ENCODE peak calls at places on chromosomes 12 and 14, in eight cellular contexts. O is GM12878, T is H7, W is left ventricle myocardium inferior, U is esophagus muscularis mucosa, M is A549, S is cardiac muscle cell, K is GM23248. J is an unnamed sample.

GRCh38 chr14:95679995-95680735 is 6.1 kb upstream of the TCL1B start:
- DNase-seq in O (no peak), T (peak), W (no peak), U (no peak), M (peak), S (peak), K (no peak), J (no peak)

GRCh38 chr12:69136931-69137613 is 102.3 kb upstream of the CPSF6 start:
- DNase-seq in O (no peak), T (no peak), W (no peak), U (peak), M (no peak), S (no peak), K (peak), J (no peak)

GRCh38 chr14:52275372-52275771 is 7.9 kb downstream of the PTGDR start:
- DNase-seq in O (no peak), T (no peak), W (no peak), U (no peak), M (no peak), S (no peak), K (no peak), J (no peak)

GRCh38 chr12:30457621-30458289 is 237.9 kb downstream of the IPO8 start:
- DNase-seq in O (no peak), T (peak), W (no peak), U (no peak), M (peak), S (peak), K (peak), J (peak)

GRCh38 chr12:80045594-80045993 is 53.7 kb upstream of the OTOGL start:
- DNase-seq in O (no peak), T (no peak), W (no peak), U (no peak), M (no peak), S (no peak), K (peak), J (peak)

GRCh38 chr12:126534495-126534894 is 1469.3 kb downstream of the AACS start:
- DNase-seq in O (no peak), T (no peak), W (no peak), U (no peak), M (no peak), S (no peak), K (no peak), J (no peak)

GRCh38 chr14:60092516-60092915 is 793 bp downstream of the PCNX4 start:
- DNase-seq in O (no peak), T (no peak), W (no peak), U (no peak), M (peak), S (peak), K (peak), J (peak)

GRCh38 chr12:117158911-117159310 is 31.4 kb downstream of the FBXO21 start:
- DNase-seq in O (no peak), T (no peak), W (no peak), U (no peak), M (peak), S (no peak), K (no peak), J (no peak)

GRCh38 chr12:50955288-50955687 is 2.9 kb downstream of the HIGD1C start:
- DNase-seq in O (no peak), T (no peak), W (no peak), U (no peak), M (no peak), S (no peak), K (no peak), J (no peak)

GRCh38 chr12:3204716-3205617 is 127.8 kb downstream of the TSPAN9 start:
- DNase-seq in O (no peak), T (no peak), W (no peak), U (no peak), M (no peak), S (no peak), K (no peak), J (no peak)

GRCh38 chr14:85142982-85143381 is 387.0 kb upstream of the FLRT2 start:
- DNase-seq in O (no peak), T (no peak), W (no peak), U (no peak), M (no peak), S (no peak), K (no peak), J (no peak)

GRCh38 chr14:54189358-54190354 is 207.2 kb upstream of the CDKN3 start:
- DNase-seq in O (no peak), T (no peak), W (no peak), U (no peak), M (peak), S (no peak), K (peak), J (peak)

GRCh38 chr14:77556946-77557345 is 58.3 kb upstream of the ISM2 start:
- DNase-seq in O (no peak), T (no peak), W (no peak), U (no peak), M (no peak), S (no peak), K (no peak), J (no peak)

GRCh38 chr14:100271247-100271939 is 32.4 kb downstream of the YY1 start:
- DNase-seq in O (no peak), T (no peak), W (no peak), U (no peak), M (peak), S (no peak), K (peak), J (peak)

GRCh38 chr14:59280961-59281360 is 92.5 kb downstream of the DAAM1 start:
- DNase-seq in O (no peak), T (no peak), W (no peak), U (no peak), M (no peak), S (no peak), K (no peak), J (no peak)

GRCh38 chr12:80230068-80230467 is 130.7 kb downstream of the OTOGL start:
- DNase-seq in O (no peak), T (peak), W (no peak), U (no peak), M (no peak), S (peak), K (no peak), J (no peak)

GRCh38 chr14:105437723-105438500 is 18.3 kb downstream of the MTA1 start:
- DNase-seq in O (no peak), T (no peak), W (no peak), U (no peak), M (no peak), S (no peak), K (no peak), J (no peak)

GRCh38 chr12:121711925-121712461 is 559 bp upstream of the TMEM120B start:
- DNase-seq in O (no peak), T (no peak), W (peak), U (no peak), M (peak), S (peak), K (peak), J (peak)

GRCh38 chr14:90608281-90608680 is 207.9 kb downstream of the TTC7B start:
- DNase-seq in O (no peak), T (no peak), W (no peak), U (no peak), M (no peak), S (no peak), K (no peak), J (no peak)

GRCh38 chr12:111287125-111287900 is 81.6 kb downstream of the PHETA1 start:
- DNase-seq in O (no peak), T (no peak), W (no peak), U (no peak), M (no peak), S (no peak), K (no peak), J (no peak)

GRCh38 chr12:92030618-92031017 is 115.0 kb downstream of the BTG1 start:
- DNase-seq in O (peak), T (no peak), W (no peak), U (no peak), M (no peak), S (no peak), K (no peak), J (peak)

GRCh38 chr12:51678086-51678724 is 87.2 kb downstream of the SCN8A start:
- DNase-seq in O (no peak), T (peak), W (no peak), U (no peak), M (peak), S (peak), K (peak), J (peak)

GRCh38 chr12:105226219-105226618 is 9.8 kb downstream of the APPL2 start:
- DNase-seq in O (no peak), T (no peak), W (peak), U (no peak), M (no peak), S (no peak), K (peak), J (peak)

GRCh38 chr14:91875515-91876286 is 8.4 kb upstream of the TC2N start:
- DNase-seq in O (no peak), T (no peak), W (no peak), U (no peak), M (no peak), S (no peak), K (no peak), J (no peak)

GRCh38 chr14:97618401-97618800 is 821.2 kb downstream of the VRK1 start:
- DNase-seq in O (no peak), T (no peak), W (no peak), U (no peak), M (no peak), S (no peak), K (no peak), J (no peak)

GRCh38 chr12:121712462-121713256 is at the start of gene TMEM120B:
- DNase-seq in O (no peak), T (peak), W (peak), U (peak), M (peak), S (peak), K (peak), J (peak)

GRCh38 chr14:58430156-58430555 is 2.6 kb downstream of the KIAA0586 start:
- DNase-seq in O (no peak), T (no peak), W (no peak), U (no peak), M (no peak), S (no peak), K (peak), J (peak)

GRCh38 chr14:20606190-20606901 is 15.2 kb upstream of the RNASE12 start:
- DNase-seq in O (no peak), T (peak), W (no peak), U (no peak), M (peak), S (peak), K (peak), J (peak)

GRCh38 chr14:90500665-90501370 is 104.0 kb downstream of the CALM1 start:
- DNase-seq in O (no peak), T (peak), W (no peak), U (no peak), M (no peak), S (peak), K (no peak), J (no peak)

GRCh38 chr12:4106617-4107016 is 166.9 kb upstream of the CCND2 start:
- DNase-seq in O (no peak), T (no peak), W (no peak), U (no peak), M (no peak), S (no peak), K (no peak), J (no peak)

DNA sequence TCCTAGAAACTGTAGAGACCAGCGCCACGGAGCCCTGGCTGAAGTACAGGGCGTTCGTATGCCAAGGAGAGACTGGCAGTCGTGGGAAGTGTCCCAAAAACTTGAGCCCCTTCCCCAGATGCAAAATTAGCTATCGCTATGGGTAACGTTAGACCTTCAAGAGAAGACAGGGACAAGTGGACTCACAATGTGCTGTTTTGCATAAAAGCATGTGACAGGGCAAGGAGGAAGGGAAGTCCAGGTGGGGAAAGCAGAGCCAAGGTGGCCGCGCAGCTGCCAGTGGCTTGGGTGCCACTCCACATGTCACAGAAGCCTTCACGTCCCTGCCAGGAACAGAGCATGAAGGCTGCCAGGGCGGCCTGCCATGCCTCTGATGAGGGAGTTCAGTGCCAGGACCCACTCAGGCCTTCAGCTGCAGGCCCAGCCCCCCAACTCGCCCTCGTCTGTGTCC is 61.2 kb upstream of the DYNC1H1 start:
- DNase-seq in O (no peak), T (no peak), W (peak), U (no peak), M (no peak), S (no peak), K (no peak), J (no peak)
- H3K4me3 ChIP-seq in O (no peak), T (no peak), W (no peak), U (no peak), M (no peak), S (no peak), K (no peak), J (no peak)

GRCh38 chr12:77231548-77231947 is 166.2 kb upstream of the E2F7 start:
- DNase-seq in O (no peak), T (no peak), W (peak), U (no peak), M (no peak), S (no peak), K (peak), J (peak)
- H3K4me3 ChIP-seq in O (no peak), T (no peak), W (no peak), U (peak), M (no peak), S (no peak), K (peak), J (no peak)

GRCh38 chr12:108854055-108854452 is 3.3 kb downstream of the SSH1 start:
- DNase-seq in O (peak), T (peak), W (no peak), U (no peak), M (peak), S (no peak), K (peak), J (peak)
- H3K4me3 ChIP-seq in O (peak), T (no peak), W (peak), U (peak), M (no peak), S (no peak), K (peak), J (no peak)

DNA sequence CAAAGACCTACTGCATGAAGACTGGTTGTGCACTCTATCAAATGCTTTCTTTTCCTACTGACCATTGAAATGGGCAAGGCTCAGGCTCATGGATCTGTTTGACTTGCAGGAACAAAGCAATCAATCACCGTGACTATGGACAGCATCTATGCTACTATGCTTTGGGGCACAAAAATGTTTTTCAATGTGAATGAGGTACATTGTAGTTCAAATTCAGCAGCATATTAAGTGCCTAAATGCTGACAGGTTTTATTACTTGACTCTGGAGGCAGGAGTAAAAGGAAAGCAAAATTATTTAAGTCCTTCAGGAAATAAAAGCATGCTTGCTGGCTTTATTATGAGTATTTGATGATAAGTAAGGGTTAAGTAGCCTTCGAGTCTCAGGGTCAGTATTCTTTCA is 43.3 kb upstream of the GTF2A1 start:
- DNase-seq in O (no peak), T (no peak), W (no peak), U (no peak), M (no peak), S (no peak), K (no peak), J (no peak)
- H3K4me3 ChIP-seq in O (no peak), T (no peak), W (no peak), U (no peak), M (no peak), S (no peak), K (no peak), J (no peak)

DNA sequence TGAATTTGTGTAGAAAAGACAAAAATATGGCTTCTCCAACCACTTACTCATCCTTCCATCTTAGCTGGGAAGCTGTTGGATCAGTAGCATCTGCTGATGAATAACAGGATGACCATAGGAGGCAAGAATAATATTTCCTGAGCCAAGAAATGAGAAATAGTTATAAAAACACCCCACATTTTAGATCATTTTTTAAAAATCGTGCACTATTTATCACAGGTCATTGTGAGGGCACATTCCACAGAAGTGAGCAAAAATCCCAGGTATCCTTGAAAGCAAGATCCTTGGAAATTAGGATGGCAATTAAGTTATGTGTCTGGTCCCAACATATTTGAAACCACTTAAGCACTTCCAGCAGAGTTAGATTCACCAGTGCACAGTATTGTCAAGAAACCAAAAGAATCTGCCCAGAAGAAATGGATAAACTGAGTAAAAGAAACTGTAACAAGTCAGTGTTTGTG is 8.4 kb downstream of the FAR2 start:
- DNase-seq in O (no peak), T (no peak), W (no peak), U (no peak), M (no peak), S (no peak), K (peak), J (peak)
- H3K4me3 ChIP-seq in O (no peak), T (no peak), W (no peak), U (no peak), M (no peak), S (no peak), K (no peak), J (no peak)

J was measured in fibroblast of mammary gland.